ENCODE peak calls at places on chromosomes 1 and 21, in eight cellular contexts. Q is ovary, Y is body of pancreas, X is gastrocnemius medialis, R is tibial nerve, E is GM12892, K is A549, I is IMR-90. P is an unnamed sample.

GRCh38 chr1:211812584-211812983 is 18.0 kb downstream of the LPGAT1 start:
- DNase-seq in Q (no peak), Y (no peak), X (no peak), R (no peak), E (no peak), K (no peak), I (no peak), P (no peak)

GRCh38 chr1:61225478-61225877 is 143.1 kb downstream of the NFIA start:
- DNase-seq in Q (no peak), Y (no peak), X (no peak), R (no peak), E (no peak), K (no peak), I (no peak), P (no peak)

GRCh38 chr1:233459470-233459945 is 132.0 kb downstream of the MAP3K21 start:
- DNase-seq in Q (no peak), Y (no peak), X (no peak), R (no peak), E (no peak), K (no peak), I (no peak), P (no peak)

GRCh38 chr1:241990040-241990439 is 8.9 kb downstream of the MAP1LC3C start:
- DNase-seq in Q (peak), Y (peak), X (peak), R (peak), E (no peak), K (peak), I (peak), P (peak)

GRCh38 chr1:6688757-6689156 is 12.9 kb downstream of the DNAJC11 start:
- DNase-seq in Q (no peak), Y (no peak), X (no peak), R (no peak), E (no peak), K (no peak), I (peak), P (no peak)

GRCh38 chr1:6241107-6241886 is 2.7 kb upstream of the HES3 start:
- DNase-seq in Q (no peak), Y (no peak), X (no peak), R (no peak), E (no peak), K (no peak), I (no peak), P (no peak)

GRCh38 chr1:119544165-119544762 is 37.3 kb downstream of the HSD3B1 start:
- DNase-seq in Q (no peak), Y (peak), X (no peak), R (no peak), E (no peak), K (no peak), I (no peak), P (no peak)

GRCh38 chr1:160806784-160807183 is 10.8 kb downstream of the LY9 start:
- DNase-seq in Q (no peak), Y (no peak), X (no peak), R (no peak), E (no peak), K (no peak), I (no peak), P (no peak)

GRCh38 chr1:208917281-208917680 is 666.2 kb upstream of the CAMK1G start:
- DNase-seq in Q (no peak), Y (no peak), X (no peak), R (no peak), E (no peak), K (no peak), I (no peak), P (no peak)

GRCh38 chr1:155043793-155044192 is 7.3 kb upstream of the ADAM15 start:
- DNase-seq in Q (no peak), Y (no peak), X (no peak), R (no peak), E (no peak), K (no peak), I (no peak), P (no peak)

GRCh38 chr1:202162418-202163280 is 2.2 kb upstream of the PTPN7 start:
- DNase-seq in Q (no peak), Y (no peak), X (no peak), R (no peak), E (no peak), K (no peak), I (no peak), P (no peak)

GRCh38 chr1:100538935-100539835 is 1.2 kb downstream of the GPR88 start:
- DNase-seq in Q (peak), Y (peak), X (no peak), R (no peak), E (no peak), K (no peak), I (peak), P (no peak)

GRCh38 chr1:160020196-160020595 is 11.6 kb downstream of the PIGM start:
- DNase-seq in Q (no peak), Y (no peak), X (no peak), R (no peak), E (no peak), K (no peak), I (no peak), P (no peak)

GRCh38 chr1:228836427-228836826 is 101.1 kb downstream of the RHOU start:
- DNase-seq in Q (no peak), Y (peak), X (no peak), R (no peak), E (no peak), K (no peak), I (no peak), P (no peak)

GRCh38 chr21:42852925-42853570 is 26.3 kb downstream of the WDR4 start:
- DNase-seq in Q (no peak), Y (no peak), X (no peak), R (no peak), E (no peak), K (no peak), I (no peak), P (no peak)

GRCh38 chr1:155052412-155053400 is 1.6 kb downstream of the ADAM15 start:
- DNase-seq in Q (no peak), Y (peak), X (no peak), R (no peak), E (no peak), K (peak), I (no peak), P (no peak)

GRCh38 chr1:44808063-44808937 is at the start of gene BTBD19:
- DNase-seq in Q (peak), Y (peak), X (peak), R (peak), E (no peak), K (no peak), I (peak), P (peak)

GRCh38 chr1:169779970-169780369 is 14.7 kb downstream of the METTL18 start:
- DNase-seq in Q (no peak), Y (no peak), X (no peak), R (no peak), E (no peak), K (peak), I (peak), P (no peak)

GRCh38 chr1:22490309-22490708 is 38.7 kb downstream of the ZBTB40 start:
- DNase-seq in Q (no peak), Y (no peak), X (no peak), R (no peak), E (no peak), K (no peak), I (no peak), P (no peak)

GRCh38 chr1:50705041-50705440 is 255.0 kb downstream of the FAF1 start:
- DNase-seq in Q (no peak), Y (no peak), X (no peak), R (no peak), E (no peak), K (no peak), I (peak), P (no peak)

GRCh38 chr1:76867342-76868130 is at the start of gene ST6GALNAC5:
- DNase-seq in Q (peak), Y (peak), X (no peak), R (no peak), E (no peak), K (peak), I (peak), P (no peak)

GRCh38 chr21:25005388-25005787 is 601.9 kb downstream of the MRPL39 start:
- DNase-seq in Q (no peak), Y (no peak), X (no peak), R (no peak), E (no peak), K (no peak), I (peak), P (no peak)

GRCh38 chr1:187491082-187491720 is 662.5 kb downstream of the PLA2G4A start:
- DNase-seq in Q (no peak), Y (no peak), X (no peak), R (no peak), E (no peak), K (peak), I (peak), P (no peak)

GRCh38 chr21:23009360-23009759 is 2011.2 kb downstream of the NCAM2 start:
- DNase-seq in Q (no peak), Y (no peak), X (no peak), R (no peak), E (no peak), K (no peak), I (no peak), P (no peak)

GRCh38 chr1:206725053-206725963 is 40.6 kb downstream of the MAPKAPK2 start:
- DNase-seq in Q (no peak), Y (peak), X (no peak), R (no peak), E (no peak), K (peak), I (peak), P (no peak)

GRCh38 chr1:47593001-47593568 is 155.2 kb downstream of the FOXD2 start:
- DNase-seq in Q (no peak), Y (no peak), X (no peak), R (no peak), E (no peak), K (no peak), I (no peak), P (no peak)

GRCh38 chr1:118366296-118366695 is 181.3 kb upstream of the SPAG17 start:
- DNase-seq in Q (no peak), Y (no peak), X (no peak), R (no peak), E (no peak), K (no peak), I (no peak), P (no peak)

GRCh38 chr1:186303911-186304310 is 71.1 kb downstream of the TPR start:
- DNase-seq in Q (no peak), Y (no peak), X (no peak), R (no peak), E (no peak), K (no peak), I (no peak), P (no peak)

GRCh38 chr21:35257413-35257812 is 208.3 kb upstream of the RUNX1 start:
- DNase-seq in Q (peak), Y (peak), X (peak), R (peak), E (no peak), K (peak), I (peak), P (no peak)

GRCh38 chr1:145926706-145927072 is 595 bp downstream of the RBM8A start:
- DNase-seq in Q (no peak), Y (no peak), X (no peak), R (no peak), E (no peak), K (no peak), I (no peak), P (no peak)

GRCh38 chr1:234973426-234974250 is 155.0 kb downstream of the TOMM20 start:
- DNase-seq in Q (no peak), Y (no peak), X (peak), R (no peak), E (no peak), K (no peak), I (no peak), P (no peak)

GRCh38 chr1:39666772-39667171 is 5.1 kb downstream of the NT5C1A start:
- DNase-seq in Q (no peak), Y (no peak), X (no peak), R (no peak), E (peak), K (no peak), I (no peak), P (no peak)

GRCh38 chr1:243315933-243316332 is 60.1 kb downstream of the SDCCAG8 start:
- DNase-seq in Q (no peak), Y (no peak), X (no peak), R (no peak), E (no peak), K (no peak), I (no peak), P (no peak)

GRCh38 chr1:162391790-162392563 is 10.4 kb downstream of the C1orf226 start:
- DNase-seq in Q (no peak), Y (peak), X (no peak), R (no peak), E (no peak), K (peak), I (peak), P (no peak)

GRCh38 chr1:31266547-31266946 is 26.9 kb upstream of the NKAIN1 start:
- DNase-seq in Q (no peak), Y (no peak), X (no peak), R (no peak), E (no peak), K (no peak), I (peak), P (no peak)

GRCh38 chr1:161195171-161195570 is 3.7 kb downstream of the ADAMTS4 start:
- DNase-seq in Q (no peak), Y (no peak), X (no peak), R (no peak), E (no peak), K (no peak), I (no peak), P (no peak)

GRCh38 chr1:155061381-155062150 is 2.0 kb upstream of the EFNA4 start:
- DNase-seq in Q (peak), Y (peak), X (peak), R (peak), E (peak), K (peak), I (peak), P (peak)

DNA sequence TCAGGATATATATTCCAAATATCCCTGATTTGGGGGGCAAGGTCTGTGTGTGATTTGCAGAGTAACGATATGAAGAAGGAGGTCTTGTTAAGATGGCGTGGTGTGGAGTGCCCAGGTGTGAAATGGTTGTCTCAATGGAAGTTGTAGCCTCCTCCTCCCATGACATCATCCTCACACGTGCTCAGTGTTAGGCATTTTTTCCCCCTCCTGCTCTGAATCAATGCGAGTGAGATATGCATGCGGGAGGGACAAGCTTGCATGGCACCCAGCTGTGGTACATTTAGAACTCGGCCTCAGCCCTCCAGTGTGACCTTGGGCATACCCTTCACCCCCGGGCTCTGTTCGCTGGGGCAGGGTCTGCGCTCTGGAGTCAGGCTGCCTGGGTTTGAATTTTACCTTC is 55.6 kb downstream of the B3GALT5 start:
- DNase-seq in Q (no peak), Y (peak), X (no peak), R (no peak), E (no peak), K (no peak), I (no peak), P (no peak)
- TF ChIP-seq POLR2A in Q (no peak), Y (no peak), X (no peak), R (no peak), E (no peak), K (no peak), I (no peak), P (no peak)

GRCh38 chr1:94300731-94301130 is 63.3 kb upstream of the ARHGAP29 start:
- DNase-seq in Q (no peak), Y (no peak), X (no peak), R (no peak), E (no peak), K (no peak), I (no peak), P (no peak)

GRCh38 chr1:94296018-94296417 is 58.6 kb upstream of the ARHGAP29 start:
- DNase-seq in Q (no peak), Y (no peak), X (no peak), R (no peak), E (no peak), K (no peak), I (peak), P (no peak)

GRCh38 chr1:94299627-94300552 is 62.5 kb upstream of the ARHGAP29 start:
- DNase-seq in Q (no peak), Y (no peak), X (no peak), R (no peak), E (no peak), K (no peak), I (peak), P (peak)

GRCh38 chr1:94301186-94301585 is 63.8 kb upstream of the ARHGAP29 start:
- DNase-seq in Q (no peak), Y (no peak), X (no peak), R (no peak), E (no peak), K (no peak), I (no peak), P (no peak)

GRCh38 chr1:94298861-94299260 is 61.5 kb upstream of the ARHGAP29 start:
- DNase-seq in Q (no peak), Y (peak), X (no peak), R (peak), E (no peak), K (no peak), I (no peak), P (no peak)
- TF ChIP-seq POLR2A in Q (no peak), Y (no peak), X (no peak), R (no peak), E (no peak), K (no peak), I (no peak), P (no peak)

GRCh38 chr1:156504821-156505678 is 4.5 kb upstream of the MEF2D start:
- DNase-seq in Q (peak), Y (peak), X (peak), R (peak), E (peak), K (peak), I (peak), P (peak)
- TF ChIP-seq POLR2A in Q (peak), Y (peak), X (no peak), R (peak), E (no peak), K (peak), I (peak), P (no peak)

GRCh38 chr1:7953850-7954609 is 7.5 kb upstream of the PARK7 start:
- DNase-seq in Q (peak), Y (peak), X (peak), R (peak), E (peak), K (peak), I (peak), P (peak)
- TF ChIP-seq POLR2A in Q (peak), Y (peak), X (peak), R (peak), E (peak), K (peak), I (no peak), P (peak)

GRCh38 chr1:178912597-178912996 is 41.7 kb upstream of the ANGPTL1 start:
- DNase-seq in Q (no peak), Y (no peak), X (no peak), R (no peak), E (no peak), K (no peak), I (peak), P (no peak)
- TF ChIP-seq POLR2A in Q (no peak), Y (no peak), X (no peak), R (no peak), E (no peak), K (no peak), I (no peak), P (no peak)

P was measured in breast epithelium.